ENCODE peak calls at places on chromosomes 2 and 18, in four cellular contexts. T is iPS DF 19.7; N is activated CD8-positive, alpha-beta memory T cell treated with anti-CD3 and anti-CD28 coated beads, Interleukin-2, amount 10 ng/mL, durations not matched to agents 7 days and 5 days; L is HT-29. P is an unnamed sample.

GRCh38 chr2:100813527-100813926 is 6.4 kb upstream of the NPAS2 start:
- DNase-seq in L (no peak), N (no peak), T (no peak), P (no peak)

GRCh38 chr2:57981369-57981768 is 65.2 kb upstream of the VRK2 start:
- DNase-seq in N (no peak), L (no peak), T (no peak), P (no peak)

GRCh38 chr18:48937869-48938750 is 12.7 kb downstream of the SMAD7 start:
- DNase-seq in T (no peak), L (no peak), N (no peak), P (no peak)

GRCh38 chr2:102301867-102302362 is 9.4 kb upstream of the IL1RL1 start:
- DNase-seq in N (peak; percentile 82), L (peak; percentile 41), T (peak; percentile 57), P (peak; percentile 61)

GRCh38 chr2:55842009-55842408 is 81.6 kb downstream of the EFEMP1 start:
- DNase-seq in L (no peak), N (no peak), T (no peak), P (no peak)

GRCh38 chr18:11906926-11907874 is 917 bp downstream of the MPPE1 start:
- DNase-seq in T (no peak), N (no peak), L (no peak), P (no peak)

GRCh38 chr2:113228351-113228750 is 50.4 kb downstream of the PAX8 start:
- DNase-seq in L (no peak), N (no peak), T (no peak), P (no peak)

GRCh38 chr2:220393717-220394116 is 766.3 kb downstream of the SLC4A3 start:
- DNase-seq in L (no peak), N (no peak), T (no peak), P (no peak)

GRCh38 chr2:233705911-233706506 is 6.7 kb upstream of the UGT1A5 start:
- DNase-seq in N (no peak), T (no peak), L (no peak), P (no peak)

GRCh38 chr2:37232131-37232933 is 874 bp downstream of the NDUFAF7 start:
- DNase-seq in L (peak; percentile 49), N (no peak), T (no peak), P (no peak)

GRCh38 chr2:133200684-133201421 is 367.4 kb downstream of the NCKAP5 start:
- DNase-seq in T (no peak), L (no peak), N (no peak), P (no peak)

GRCh38 chr2:207015901-207016300 is 76.6 kb downstream of the CPO start:
- DNase-seq in N (no peak), L (no peak), T (no peak), P (no peak)

GRCh38 chr2:12155308-12156061 is 409.1 kb downstream of the LPIN1 start:
- DNase-seq in N (no peak), T (no peak), L (no peak), P (no peak)

GRCh38 chr2:102063948-102064678 is 72.4 kb downstream of the IL1R2 start:
- DNase-seq in T (peak; percentile 3), N (peak; percentile 66), L (peak; percentile 64), P (peak; percentile 54)

P was measured in activated CD4-positive, alpha-beta memory T cell treated with anti-CD3 and anti-CD28 coated beads, Interleukin-2, amount 10 ng/mL, durations not matched to agents 7 days and 5 days.